ENCODE peak calls at places on chromosome 17, in five cellular contexts. C is OCI-LY7, P is adipocyte, S is fibroblast of lung, H is Peyer's patch. Y is an unnamed sample. For H3K4me1 and H3K36me3, the result is how much of the 10 kb centered on the place peaks cover.

GRCh38 chr17:33832295-33832694 is 422.8 kb upstream of the CCL2 start:
- DNase-seq in C (no peak), P (no peak), S (no peak), H (no peak), Y (no peak)

GRCh38 chr17:247767-248166 is 66.3 kb upstream of the DOC2B start:
- DNase-seq in C (no peak), P (no peak), S (no peak), H (no peak), Y (peak)

GRCh38 chr17:74964246-74964761 is 8.3 kb downstream of the HID1 start:
- DNase-seq in C (no peak), P (no peak), S (no peak), H (no peak), Y (no peak)

GRCh38 chr17:55413825-55414489 is 7.7 kb downstream of the MMD start:
- DNase-seq in C (no peak), P (no peak), S (no peak), H (no peak), Y (no peak)

GRCh38 chr17:76840443-76840767 is 27.8 kb upstream of the MGAT5B start:
- DNase-seq in C (peak), P (no peak), S (no peak), H (no peak), Y (no peak)

GRCh38 chr17:46908352-46908751 is 14.6 kb upstream of the GOSR2 start:
- DNase-seq in C (no peak), P (no peak), S (no peak), H (no peak), Y (no peak)

GRCh38 chr17:52158450-52159042 is at the start of gene CA10:
- DNase-seq in C (no peak), P (no peak), S (no peak), H (no peak), Y (no peak)

GRCh38 chr17:2282297-2282873 is 21.2 kb downstream of the SMG6 start:
- DNase-seq in C (peak), P (peak), S (peak), H (no peak), Y (no peak)

GRCh38 chr17:58591455-58591854 is 77.0 kb upstream of the MTMR4 start:
- DNase-seq in C (no peak), P (no peak), S (no peak), H (no peak), Y (no peak)

DNA sequence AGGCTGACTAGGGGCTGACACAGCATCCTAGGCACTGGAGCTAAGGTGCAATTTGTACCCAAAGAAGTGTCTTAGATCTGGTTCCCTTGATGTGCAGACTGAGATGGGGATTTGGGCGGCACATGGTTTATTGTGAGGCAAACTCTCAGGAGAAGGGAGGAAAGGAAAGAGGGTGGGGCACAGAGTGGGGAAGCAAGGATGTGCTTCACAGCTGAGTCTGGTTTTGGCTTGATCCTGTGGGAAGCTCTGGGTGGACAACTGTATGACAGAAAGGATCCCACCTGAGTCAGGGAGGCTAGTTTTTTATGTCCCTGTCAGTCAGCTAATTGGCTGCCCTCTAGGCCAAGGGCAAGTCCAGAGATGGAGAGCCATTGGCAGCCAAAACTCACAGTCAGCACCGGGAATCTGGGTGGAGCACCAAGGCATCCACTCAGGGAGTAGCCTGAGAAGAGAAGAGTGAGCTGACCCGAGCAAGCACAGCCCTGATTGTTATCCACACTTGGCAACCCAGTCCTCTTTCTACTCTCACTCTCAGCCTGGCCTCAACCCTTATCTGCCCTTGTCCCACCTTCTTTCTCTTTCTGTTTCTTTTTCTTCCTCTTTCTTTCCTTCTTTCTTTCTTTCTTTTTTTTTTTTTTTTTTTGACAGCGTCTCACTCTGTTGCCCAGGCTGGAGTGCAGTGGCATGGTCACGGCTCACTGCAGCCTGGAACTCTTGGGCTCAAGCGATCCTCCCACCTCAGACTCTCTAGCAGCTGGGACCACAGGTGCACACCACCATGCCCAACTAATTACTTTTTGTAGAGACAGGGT is 12.0 kb downstream of the ARL4D start:
- DNase-seq in C (no peak), P (peak), S (no peak), H (no peak), Y (no peak)
- H3K4me1 ChIP-seq in C (under half), P (under half), S (under half), H (under half), Y (under half)

GRCh38 chr17:39365252-39365651 is 36.2 kb downstream of the FBXL20 start:
- DNase-seq in C (no peak), P (peak), S (peak), H (no peak), Y (no peak)
- H3K4me3 ChIP-seq in C (no peak), P (peak), S (peak), H (no peak), Y (no peak)

DNA sequence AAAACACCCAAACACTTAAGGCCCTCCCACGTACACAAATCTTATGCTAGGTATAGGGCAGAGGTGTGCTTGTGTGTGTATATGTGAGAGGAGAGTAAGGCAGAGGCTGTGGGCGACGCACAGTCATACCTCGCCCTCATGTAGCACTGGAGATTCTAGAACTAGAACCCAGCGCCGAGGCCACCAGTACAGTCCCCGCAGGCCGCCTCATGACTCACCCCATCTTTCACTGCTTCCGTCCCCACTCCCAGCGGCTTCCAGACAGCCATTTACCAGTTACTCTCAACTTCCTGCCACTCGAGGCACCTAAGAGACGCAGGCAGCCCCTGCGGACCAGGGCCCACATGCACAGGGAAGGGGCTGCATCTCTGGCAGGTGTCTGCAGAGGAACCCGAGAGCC is 23.2 kb upstream of the CYTH1 start:
- DNase-seq in C (no peak), P (no peak), S (no peak), H (peak), Y (peak)
- H3K36me3 ChIP-seq in C (half or more), P (half or more), S (under half), H (under half), Y (under half)

GRCh38 chr17:66957343-66957742 is 7.2 kb upstream of the CACNG4 start:
- DNase-seq in C (no peak), P (no peak), S (no peak), H (no peak), Y (no peak)

GRCh38 chr17:66953661-66954060 is 10.8 kb upstream of the CACNG4 start:
- DNase-seq in C (no peak), P (no peak), S (no peak), H (no peak), Y (no peak)

GRCh38 chr17:66954632-66955031 is 9.9 kb upstream of the CACNG4 start:
- DNase-seq in C (no peak), P (no peak), S (no peak), H (no peak), Y (no peak)

GRCh38 chr17:66956941-66957340 is 7.6 kb upstream of the CACNG4 start:
- DNase-seq in C (no peak), P (no peak), S (no peak), H (no peak), Y (no peak)

DNA sequence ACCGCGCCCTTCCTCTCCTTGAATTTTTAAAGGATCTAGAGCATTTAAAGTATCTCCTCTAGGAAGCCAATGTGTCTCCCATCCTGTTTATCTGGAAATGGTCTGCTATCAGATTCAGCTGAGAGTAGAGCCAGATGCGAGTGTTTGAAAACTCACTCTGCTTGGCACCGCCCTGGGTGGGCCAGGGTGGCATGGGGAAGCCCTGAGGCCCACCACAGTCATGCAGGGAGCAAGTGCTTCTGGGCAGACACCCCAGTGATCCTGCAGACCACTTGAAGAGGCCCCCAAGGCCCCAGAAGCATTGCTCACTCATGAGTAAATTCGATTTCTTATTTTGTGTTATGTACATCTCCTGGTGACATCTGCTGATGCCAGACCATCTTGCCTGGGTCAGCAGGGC is 8.7 kb upstream of the CACNG4 start:
- DNase-seq in C (no peak), P (no peak), S (no peak), H (no peak), Y (no peak)
- H3K4me1 ChIP-seq in C (under half), P (under half), S (under half), H (under half), Y (under half)